ENCODE peak calls at places on chromosomes 4 and X, in six cellular contexts. B is AG04450, E is PC-9, Q is right atrium auricular region, P is OCI-LY7, M is adipocyte. G is an unnamed sample. For H3K9me3, the result is how much of the 10 kb centered on the place peaks cover.

GRCh38 chr4:174152717-174153466 is 130.6 kb downstream of the FBXO8 start:
- DNase-seq in B (no peak), E (no peak), Q (no peak), P (no peak), M (peak), G (no peak)

GRCh38 chrX:18354369-18355329 is at the start of gene SCML2:
- DNase-seq in B (no peak), E (no peak), Q (no peak), P (peak), M (peak), G (peak)

GRCh38 chrX:13099121-13099520 is 54.7 kb upstream of the FAM9C start:
- DNase-seq in B (no peak), E (no peak), Q (no peak), P (no peak), M (peak), G (no peak)

GRCh38 chr4:2796261-2797187 is 3.6 kb downstream of the SH3BP2 start:
- DNase-seq in B (no peak), E (peak), Q (no peak), P (no peak), M (peak), G (no peak)

GRCh38 chr4:83629945-83630684 is 94.2 kb downstream of the GPAT3 start:
- DNase-seq in B (peak), E (no peak), Q (no peak), P (no peak), M (peak), G (no peak)

GRCh38 chr4:108758498-108758897 is 4.4 kb downstream of the ETNPPL start:
- DNase-seq in B (no peak), E (no peak), Q (no peak), P (no peak), M (no peak), G (no peak)

GRCh38 chr4:186342582-186342981 is 76.6 kb downstream of the F11 start:
- DNase-seq in B (no peak), E (no peak), Q (no peak), P (no peak), M (no peak), G (no peak)

GRCh38 chr4:77072195-77072753 is 3.5 kb downstream of the CCNI start:
- DNase-seq in B (no peak), E (peak), Q (no peak), P (peak), M (no peak), G (no peak)

GRCh38 chr4:99893029-99893428 is 1.2 kb downstream of the LAMTOR3 start:
- DNase-seq in B (no peak), E (no peak), Q (no peak), P (no peak), M (no peak), G (no peak)
- H3K4me3 ChIP-seq in B (peak), E (peak), Q (peak), P (peak), M (peak), G (peak)

DNA sequence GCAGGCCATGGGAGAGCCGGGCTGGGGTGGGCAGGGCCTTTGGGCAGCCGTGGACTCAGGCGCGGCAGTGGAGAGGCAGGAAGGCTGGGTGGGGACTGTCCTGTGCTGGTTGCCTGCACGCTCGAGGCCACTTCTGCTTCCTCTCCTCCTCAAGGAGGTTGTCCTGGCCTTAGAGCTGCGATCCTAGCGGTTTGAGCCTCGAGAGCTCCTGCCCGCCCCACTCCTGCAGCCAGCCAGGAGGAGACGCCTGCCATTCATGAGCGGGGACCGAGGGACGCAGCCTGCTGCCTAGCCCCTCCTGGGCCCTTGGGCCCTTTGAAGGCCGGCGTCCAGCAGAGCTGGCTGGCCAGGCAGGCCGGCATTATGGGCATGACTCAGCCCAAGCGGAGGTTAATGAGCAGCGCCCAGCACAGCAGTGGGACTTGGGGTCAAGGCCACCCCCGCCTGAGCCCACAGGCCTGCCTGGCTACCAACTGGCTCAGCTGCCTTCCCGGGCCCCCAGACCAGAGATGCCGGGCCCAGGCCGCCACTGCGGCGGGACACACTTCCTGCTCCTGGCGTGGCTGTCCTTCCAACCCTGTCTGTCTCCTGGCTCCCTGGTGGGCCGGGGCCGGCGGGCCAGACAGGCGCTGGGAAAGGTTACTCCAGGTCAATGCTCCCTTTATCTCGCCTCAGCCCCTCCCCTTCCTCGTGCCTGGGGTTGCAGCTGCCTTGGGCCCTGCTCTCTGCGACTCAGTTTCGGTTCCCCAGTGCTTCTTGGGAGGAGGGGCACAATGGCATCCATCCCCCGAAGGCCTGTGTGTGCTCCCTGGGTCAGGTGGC is 1.8 kb downstream of the ABCD1 start:
- DNase-seq in B (no peak), E (peak), Q (peak), P (peak), M (peak), G (peak)
- H3K9me3 ChIP-seq in B (under half), E (under half), Q (under half), P (under half), M (under half), G (under half)

GRCh38 chr4:176238819-176239218 is 30.2 kb downstream of the ASB5 start:
- DNase-seq in B (no peak), E (no peak), Q (no peak), P (no peak), M (peak), G (no peak)
- H3K4me3 ChIP-seq in B (no peak), E (no peak), Q (no peak), P (no peak), M (peak), G (no peak)

GRCh38 chrX:74931214-74931613 is 6.0 kb upstream of the NEXMIF start:
- DNase-seq in B (no peak), E (no peak), Q (no peak), P (no peak), M (no peak), G (no peak)
- H3K9me3 ChIP-seq in B (under half), E (under half), Q (under half), P (under half), M (under half), G (under half)

GRCh38 chr4:8403981-8404380 is 36.5 kb downstream of the ACOX3 start:
- DNase-seq in B (no peak), E (no peak), Q (no peak), P (no peak), M (no peak), G (no peak)

GRCh38 chr4:8401665-8402064 is 38.9 kb downstream of the ACOX3 start:
- DNase-seq in B (no peak), E (no peak), Q (no peak), P (no peak), M (no peak), G (no peak)

GRCh38 chr4:8402640-8403039 is 37.9 kb downstream of the ACOX3 start:
- DNase-seq in B (no peak), E (no peak), Q (no peak), P (no peak), M (no peak), G (peak)

GRCh38 chr4:8402181-8402597 is 38.3 kb downstream of the ACOX3 start:
- DNase-seq in B (no peak), E (no peak), Q (no peak), P (no peak), M (no peak), G (no peak)

DNA sequence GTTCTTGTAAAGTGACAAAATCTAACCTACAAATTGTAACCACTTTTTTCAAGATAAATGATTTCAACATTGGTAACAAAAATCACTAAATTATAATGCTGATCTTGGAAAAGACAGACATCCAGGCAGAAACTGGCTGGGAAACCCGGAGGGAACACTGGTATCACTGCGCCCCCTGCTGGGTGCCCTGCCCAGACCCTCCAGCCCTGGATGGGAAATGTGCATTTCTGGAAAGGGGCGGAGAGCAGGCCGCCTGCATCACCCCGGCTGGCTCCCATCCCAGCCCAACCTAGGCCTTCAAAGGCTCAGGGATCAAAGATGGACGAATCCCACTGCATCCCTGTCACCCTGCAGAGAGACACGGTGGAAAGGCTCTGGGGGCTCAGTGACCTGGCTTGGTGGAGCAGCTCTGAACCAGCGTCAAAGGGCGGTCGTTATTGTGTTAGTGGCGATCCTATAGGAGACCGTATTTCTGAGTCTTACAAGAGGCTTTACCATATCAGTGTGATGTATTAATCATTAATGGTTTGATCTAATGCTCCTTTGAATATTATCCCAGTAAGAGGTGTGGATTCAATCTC is 37.3 kb downstream of the ACOX3 start:
- DNase-seq in B (peak), E (no peak), Q (peak), P (peak), M (peak), G (peak)
- H3K4me3 ChIP-seq in B (no peak), E (no peak), Q (no peak), P (no peak), M (no peak), G (no peak)